ENCODE peak calls at places on chromosome 10, in four cellular contexts. F is aorta, T is astrocyte, W is OCI-LY7. P is an unnamed sample.

GRCh38 chr10:50641636-50642035 is 17.9 kb upstream of the SGMS1 start:
- DNase-seq in T (no peak), F (no peak), W (no peak), P (no peak)

GRCh38 chr10:2887391-2888070 is 179.8 kb upstream of the PFKP start:
- DNase-seq in F (no peak), W (no peak), T (no peak), P (no peak)

GRCh38 chr10:114265392-114266053 is 26.5 kb downstream of the VWA2 start:
- DNase-seq in W (no peak), F (no peak), T (peak; percentile 27), P (no peak)

GRCh38 chr10:92847185-92847864 is 995 bp upstream of the EXOC6 start:
- DNase-seq in F (no peak), T (no peak), W (no peak), P (no peak)

GRCh38 chr10:43251664-43252165 is 15.2 kb downstream of the RASGEF1A start:
- DNase-seq in W (no peak), T (no peak), F (peak; percentile 33), P (no peak)

GRCh38 chr10:76444034-76444800 is 1012.8 kb downstream of the LRMDA start:
- DNase-seq in W (no peak), T (peak; percentile 66), F (no peak), P (no peak)

GRCh38 chr10:80394358-80394916 is 13.9 kb upstream of the PRXL2A start:
- DNase-seq in T (no peak), F (no peak), W (no peak), P (no peak)

GRCh38 chr10:27783660-27784059 is 38.0 kb upstream of the MKX start:
- DNase-seq in F (no peak), W (peak; percentile 31), T (peak; percentile 51), P (peak; percentile 69)

GRCh38 chr10:130042386-130042785 is 68.2 kb downstream of the C10orf143 start:
- DNase-seq in W (no peak), T (no peak), F (no peak), P (no peak)

GRCh38 chr10:118940386-118940785 is 89.1 kb upstream of the NANOS1 start:
- DNase-seq in F (no peak), T (peak; percentile 6), W (no peak), P (no peak)

GRCh38 chr10:71968553-71969474 is 4.6 kb downstream of the CHST3 start:
- DNase-seq in W (no peak), T (no peak), F (no peak), P (no peak)

GRCh38 chr10:58531084-58531695 is 18.5 kb downstream of the BICC1 start:
- DNase-seq in T (peak; percentile 52), F (peak; percentile 38), W (peak; percentile 54), P (peak; percentile 78)

GRCh38 chr10:46285300-46285699 is 1.5 kb upstream of the ANTXRL start:
- DNase-seq in F (no peak), W (no peak), T (no peak), P (no peak)

GRCh38 chr10:73218466-73219191 is 28.4 kb downstream of the DNAJC9 start:
- DNase-seq in T (no peak), F (no peak), W (peak; percentile 42), P (peak; percentile 14)

GRCh38 chr10:79407397-79407796 is 38.0 kb downstream of the ZCCHC24 start:
- DNase-seq in F (no peak), W (no peak), T (no peak), P (no peak)

GRCh38 chr10:95290446-95290800 is 380 bp downstream of the PDLIM1 start:
- DNase-seq in W (peak; percentile 50), F (peak; percentile 53), T (no peak), P (peak; percentile 56)

GRCh38 chr10:125160856-125161569 is 650 bp upstream of the CTBP2 start:
- DNase-seq in T (peak; percentile 80), W (no peak), F (peak; percentile 84), P (peak; percentile 97)

GRCh38 chr10:13959443-13960359 is 371.0 kb downstream of the FRMD4A start:
- DNase-seq in W (no peak), F (no peak), T (no peak), P (no peak)

GRCh38 chr10:119207713-119208552 is 562 bp downstream of the GRK5 start:
- DNase-seq in F (peak; percentile 71), W (peak; percentile 51), T (peak; percentile 51), P (peak; percentile 56)

GRCh38 chr10:47049906-47050305 is 138.7 kb downstream of the PTPN20 start:
- DNase-seq in T (no peak), F (no peak), W (no peak), P (no peak)

GRCh38 chr10:21518629-21519321 is 6.7 kb downstream of the SKIDA1 start:
- DNase-seq in T (peak; percentile 71), W (no peak), F (no peak), P (peak; percentile 65)

GRCh38 chr10:97522071-97522470 is 23.3 kb downstream of the UBTD1 start:
- DNase-seq in F (no peak), W (no peak), T (no peak), P (no peak)

GRCh38 chr10:97520978-97521761 is 22.4 kb downstream of the UBTD1 start:
- DNase-seq in W (no peak), F (no peak), T (no peak), P (no peak)

GRCh38 chr10:97522937-97523336 is 24.2 kb downstream of the UBTD1 start:
- DNase-seq in W (no peak), T (no peak), F (no peak), P (no peak)

GRCh38 chr10:97525683-97526110 is 27.0 kb downstream of the UBTD1 start:
- DNase-seq in W (no peak), T (no peak), F (no peak), P (no peak)

GRCh38 chr10:97525086-97525485 is 26.4 kb downstream of the UBTD1 start:
- DNase-seq in F (no peak), T (no peak), W (no peak), P (no peak)
- H3K4me1 ChIP-seq in F (no peaks in the 10 kb centered on the region), T (no peaks in the 10 kb centered on the region), W (no peaks in the 10 kb centered on the region), P (no peaks in the 10 kb centered on the region)

DNA sequence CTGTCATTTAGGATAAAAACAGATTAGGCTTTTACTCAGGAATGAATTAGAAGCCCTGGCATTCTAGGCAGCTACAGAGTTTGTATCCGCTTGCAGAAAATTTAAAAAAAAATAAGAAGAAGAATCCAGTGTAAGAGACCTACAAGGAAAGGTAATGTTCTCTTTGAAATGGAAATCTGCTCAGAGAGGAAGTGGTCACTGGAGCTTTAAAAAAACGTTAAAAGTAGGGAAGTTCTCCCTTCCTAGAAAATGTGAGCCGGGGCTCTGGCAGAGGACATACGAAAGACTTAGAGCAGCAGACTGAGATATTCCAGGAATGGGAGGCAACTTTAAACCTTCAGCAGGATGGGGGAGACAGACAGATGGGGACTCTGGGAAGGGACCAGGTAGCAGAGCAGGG is 149.5 kb upstream of the NPS start:
- DNase-seq in W (no peak), T (no peak), F (no peak), P (no peak)
- H3K4me1 ChIP-seq in W (no peaks in the 10 kb centered on the region), T (peaks cover 11% of the 10 kb centered on the region), F (no peaks in the 10 kb centered on the region), P (no peaks in the 10 kb centered on the region)

GRCh38 chr10:112960151-112960681 is 10.2 kb downstream of the TCF7L2 start:
- DNase-seq in T (peak; percentile 63), W (no peak), F (no peak), P (no peak)
- H3K4me1 ChIP-seq in T (peaks cover 67% of the 10 kb centered on the region), W (peaks cover 10% of the 10 kb centered on the region), F (peaks cover 2% of the 10 kb centered on the region), P (peaks cover 81% of the 10 kb centered on the region)

DNA sequence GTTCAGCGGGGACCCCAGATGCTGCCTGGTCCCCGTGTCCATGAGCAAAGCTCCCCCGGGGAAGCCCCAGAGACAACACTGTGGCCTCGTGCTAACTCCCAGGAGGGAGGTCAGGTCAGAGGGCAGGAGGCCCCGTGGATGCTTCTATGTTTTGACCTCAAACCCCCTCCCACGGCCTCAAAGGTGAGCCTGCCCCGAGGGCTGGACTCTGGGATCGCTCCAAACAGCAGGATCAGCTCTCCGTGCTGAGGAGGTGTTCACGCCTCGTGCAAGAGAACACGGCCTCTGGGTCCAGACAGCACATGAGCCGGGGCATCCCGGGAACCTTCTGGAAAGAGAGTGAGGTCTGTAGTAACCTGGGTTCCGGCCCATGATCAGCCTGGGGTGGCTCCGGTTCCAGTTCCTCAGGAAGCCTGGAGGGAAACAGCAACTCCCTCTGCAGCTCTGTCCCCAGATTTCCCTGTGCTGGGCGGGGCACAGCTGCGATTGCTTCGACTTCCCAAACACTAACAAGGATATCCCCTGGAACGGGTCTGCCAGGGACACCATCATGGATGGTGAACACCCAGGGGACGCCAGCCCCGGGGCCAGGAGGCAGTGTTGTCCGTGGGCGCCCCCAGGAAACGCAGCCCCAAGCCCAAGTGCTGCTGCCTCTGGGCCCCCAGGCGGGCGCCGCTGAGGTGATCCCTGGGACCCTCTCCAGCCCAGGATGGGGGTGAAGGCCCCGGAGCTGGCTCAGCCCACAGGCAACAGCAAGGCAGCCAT is 18.0 kb upstream of the INPP5A start:
- DNase-seq in W (no peak), F (no peak), T (no peak), P (no peak)
- H3K4me1 ChIP-seq in W (peaks cover 3% of the 10 kb centered on the region), F (no peaks in the 10 kb centered on the region), T (peaks cover 50% of the 10 kb centered on the region), P (peaks cover 28% of the 10 kb centered on the region)

DNA sequence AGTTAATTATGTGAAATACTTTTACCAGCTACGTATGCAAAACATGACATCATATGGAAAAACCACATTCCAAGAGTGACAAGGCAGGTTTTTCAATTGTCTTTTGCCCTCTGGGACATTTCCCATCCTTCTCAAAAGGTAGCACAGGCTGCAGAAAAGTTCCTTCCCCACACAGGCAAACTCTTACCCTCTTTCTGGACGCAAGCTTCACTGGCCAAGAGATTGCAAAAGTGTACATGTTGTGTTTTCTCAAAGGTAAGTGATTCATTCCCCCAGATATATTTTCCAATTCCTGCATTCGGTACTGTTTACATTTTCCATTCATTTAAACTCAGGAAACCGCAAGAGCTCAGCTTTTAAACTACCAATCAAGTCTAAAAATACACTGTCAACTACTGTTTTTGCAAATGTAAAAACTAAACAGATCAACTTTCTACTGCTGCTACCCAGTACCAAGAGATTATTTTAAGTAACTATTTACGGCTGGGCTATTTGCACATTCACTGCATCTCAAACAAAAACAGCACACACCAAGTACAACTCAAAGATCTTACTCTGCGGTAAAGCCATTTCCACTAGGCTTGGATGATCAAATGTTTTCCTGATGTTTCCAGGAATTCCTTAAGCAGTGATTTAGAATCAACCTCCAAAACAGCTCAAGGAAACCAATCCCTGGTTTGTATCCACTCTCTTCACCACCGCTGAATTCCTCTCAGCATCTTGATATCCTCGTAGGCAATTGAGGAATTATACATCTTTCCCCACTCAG is 233.6 kb upstream of the CCDC6 start:
- DNase-seq in W (no peak), T (peak; percentile 81), F (no peak), P (peak; percentile 35)
- H3K4me1 ChIP-seq in W (no peaks in the 10 kb centered on the region), T (peaks cover 19% of the 10 kb centered on the region), F (no peaks in the 10 kb centered on the region), P (peaks cover 31% of the 10 kb centered on the region)

GRCh38 chr10:33301097-33301789 is 33.2 kb downstream of the NRP1 start:
- DNase-seq in F (no peak), T (no peak), W (no peak), P (no peak)
- H3K4me1 ChIP-seq in F (no peaks in the 10 kb centered on the region), T (no peaks in the 10 kb centered on the region), W (no peaks in the 10 kb centered on the region), P (peaks cover 9% of the 10 kb centered on the region)

GRCh38 chr10:123809632-123810031 is 82.0 kb downstream of the CPXM2 start:
- DNase-seq in W (no peak), F (no peak), T (no peak), P (no peak)
- H3K4me1 ChIP-seq in W (no peaks in the 10 kb centered on the region), F (no peaks in the 10 kb centered on the region), T (no peaks in the 10 kb centered on the region), P (no peaks in the 10 kb centered on the region)

DNA sequence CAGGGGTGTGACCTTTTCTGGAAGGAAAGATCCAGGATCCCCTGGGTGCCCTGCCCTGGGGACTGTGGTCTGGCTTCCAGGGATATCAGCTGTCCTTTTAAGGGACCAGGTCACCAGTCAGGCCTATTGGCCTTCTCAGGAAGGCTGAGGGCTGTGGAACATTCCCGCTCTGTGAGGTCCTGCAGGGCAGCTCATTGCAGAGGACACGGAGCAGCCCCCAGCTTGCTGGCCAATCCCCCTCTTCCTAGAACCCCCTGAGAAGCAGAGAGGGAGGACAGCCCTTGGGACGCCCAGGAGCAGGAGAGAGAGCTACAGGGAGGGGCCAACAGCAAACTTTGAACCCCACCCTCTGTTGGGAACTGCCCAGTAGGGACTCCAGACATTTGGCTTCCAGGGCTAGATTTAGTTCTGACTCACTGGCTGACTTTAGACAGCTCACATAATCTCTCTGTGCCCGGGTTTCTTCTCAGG is 67.9 kb upstream of the COL13A1 start:
- DNase-seq in W (no peak), F (peak; percentile 78), T (peak; percentile 70), P (no peak)
- H3K4me1 ChIP-seq in W (peaks cover 8% of the 10 kb centered on the region), F (peaks cover 2% of the 10 kb centered on the region), T (peaks cover 49% of the 10 kb centered on the region), P (peaks cover 5% of the 10 kb centered on the region)

P was measured in neural progenitor cell.